ENCODE peak calls at places on chromosomes 12 and 14, in four cellular contexts. V, X, D and F are unnamed samples. For H3K9me3, the result is how much of the 10 kb centered on the place peaks cover.

GRCh38 chr12:6199531-6200265 is 502 bp upstream of the CD9 start:
- DNase-seq in D (no peak), X (peak), V (no peak), F (peak)

GRCh38 chr14:73237786-73238261 is 518 bp downstream of the PAPLN start:
- DNase-seq in V (no peak), X (no peak), D (no peak), F (no peak)

GRCh38 chr14:100297320-100298300 is 8.6 kb downstream of the SLC25A29 start:
- DNase-seq in V (peak), D (no peak), X (no peak), F (peak)

GRCh38 chr12:2297004-2297403 is 244.2 kb downstream of the CACNA1C start:
- DNase-seq in D (no peak), X (no peak), V (no peak), F (no peak)

GRCh38 chr12:20370001-20370381 is 1.7 kb downstream of the PDE3A start:
- DNase-seq in V (no peak), X (peak), D (no peak), F (no peak)

GRCh38 chr12:129776977-129777667 is 126.7 kb downstream of the TMEM132D start:
- DNase-seq in X (no peak), D (no peak), V (no peak), F (no peak)

GRCh38 chr14:103854017-103854808 is 6.8 kb upstream of the PPP1R13B start:
- DNase-seq in V (no peak), X (no peak), D (no peak), F (no peak)

GRCh38 chr14:100239200-100239839 is 376 bp downstream of the YY1 start:
- DNase-seq in V (no peak), X (peak), D (peak), F (peak)

GRCh38 chr12:54159140-54159539 is 29.6 kb downstream of the SMUG1 start:
- DNase-seq in D (no peak), X (peak), V (no peak), F (no peak)

DNA sequence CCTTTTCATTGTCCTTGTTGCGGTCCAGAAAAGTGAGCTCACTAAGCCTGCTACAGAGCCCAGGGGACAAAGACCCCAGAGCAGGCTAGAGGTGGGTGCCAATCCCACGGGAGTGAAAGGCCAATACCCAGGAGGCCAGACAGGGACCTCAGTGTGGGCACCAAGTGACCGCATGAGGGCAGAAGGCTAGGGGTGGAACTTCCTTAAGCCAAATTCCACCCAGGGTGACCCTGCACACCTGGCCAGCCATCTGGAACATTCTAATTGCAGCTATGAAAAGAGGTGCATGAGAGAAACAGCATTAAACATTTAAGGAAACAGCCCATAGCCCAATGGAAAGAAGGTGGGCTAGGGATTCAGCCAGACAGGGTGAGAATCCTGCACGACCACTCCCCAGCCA is 19.4 kb downstream of the GLTP start:
- DNase-seq in V (no peak), D (no peak), X (no peak), F (no peak)
- H3K9me3 ChIP-seq in V (under half), D (under half), X (under half), F (under half)

DNA sequence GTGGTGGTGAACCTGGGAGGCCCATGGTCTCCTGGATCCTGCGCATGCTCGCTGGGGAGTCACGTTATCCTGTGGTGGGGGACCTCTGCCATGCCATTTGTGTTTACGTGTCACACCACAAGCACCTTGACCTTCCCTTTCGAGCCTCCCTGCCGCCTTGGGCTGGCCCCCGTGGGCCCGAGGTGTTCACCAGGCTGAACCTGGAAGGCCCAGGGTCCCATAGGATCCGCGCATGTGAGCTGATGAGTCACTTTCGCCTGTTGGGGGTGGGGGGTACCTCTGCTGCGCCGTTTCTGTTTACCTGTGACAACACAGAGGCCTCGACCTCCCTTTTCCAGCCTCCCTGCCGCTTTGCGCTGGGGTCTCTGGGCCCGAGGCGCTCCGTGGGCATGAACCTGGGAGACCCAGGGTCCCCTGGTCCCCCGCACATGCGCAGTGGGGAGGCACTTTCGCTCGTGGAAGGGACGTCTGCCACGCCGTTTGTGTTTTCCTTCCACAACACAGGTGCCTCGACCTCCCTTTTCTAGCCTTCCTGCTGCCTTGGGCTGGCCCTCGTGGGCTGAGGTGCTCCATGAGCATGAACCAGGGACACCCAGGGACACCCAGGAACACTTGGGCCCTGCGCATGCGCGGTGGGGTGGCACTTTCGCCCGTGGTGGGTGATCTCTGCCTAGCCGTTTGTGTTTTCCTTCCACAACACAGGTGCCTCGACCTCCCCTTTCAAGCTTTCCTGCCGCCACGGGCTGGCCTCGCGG is 334.1 kb downstream of the ALG10 start:
- DNase-seq in D (no peak), V (no peak), X (no peak), F (no peak)
- H3K9me3 ChIP-seq in D (half or more), V (under half), X (under half), F (under half)

GRCh38 chr12:108196921-108197320 is 67.8 kb downstream of the WSCD2 start:
- DNase-seq in D (no peak), V (no peak), X (no peak), F (no peak)
- H3K9me3 ChIP-seq in D (under half), V (under half), X (under half), F (under half)

DNA sequence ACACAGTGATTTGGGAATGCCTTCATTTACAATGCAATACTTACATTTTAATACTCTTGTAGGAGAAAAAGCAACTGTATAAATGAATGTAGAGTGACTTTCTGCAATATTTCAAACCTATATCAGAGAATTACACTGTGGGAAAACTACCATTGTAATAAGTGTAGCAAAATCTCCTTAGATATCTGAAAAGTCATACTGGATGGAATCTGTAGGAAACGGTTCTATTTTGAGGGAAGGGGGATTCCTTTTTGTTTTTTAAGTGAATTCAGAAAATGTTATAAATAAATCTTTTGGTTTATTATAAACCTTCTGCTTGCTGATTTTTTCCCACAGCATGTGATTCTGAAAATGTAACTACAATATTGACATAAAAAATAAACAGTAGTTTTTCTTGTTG is 23.0 kb downstream of the ZNF891 start:
- DNase-seq in X (no peak), V (no peak), D (no peak), F (no peak)
- H3K9me3 ChIP-seq in X (half or more), V (half or more), D (half or more), F (half or more)

GRCh38 chr12:131013118-131013517 is 59.4 kb downstream of the ADGRD1 start:
- DNase-seq in V (no peak), D (no peak), X (no peak), F (no peak)
- H3K9me3 ChIP-seq in V (under half), D (under half), X (under half), F (under half)

DNA sequence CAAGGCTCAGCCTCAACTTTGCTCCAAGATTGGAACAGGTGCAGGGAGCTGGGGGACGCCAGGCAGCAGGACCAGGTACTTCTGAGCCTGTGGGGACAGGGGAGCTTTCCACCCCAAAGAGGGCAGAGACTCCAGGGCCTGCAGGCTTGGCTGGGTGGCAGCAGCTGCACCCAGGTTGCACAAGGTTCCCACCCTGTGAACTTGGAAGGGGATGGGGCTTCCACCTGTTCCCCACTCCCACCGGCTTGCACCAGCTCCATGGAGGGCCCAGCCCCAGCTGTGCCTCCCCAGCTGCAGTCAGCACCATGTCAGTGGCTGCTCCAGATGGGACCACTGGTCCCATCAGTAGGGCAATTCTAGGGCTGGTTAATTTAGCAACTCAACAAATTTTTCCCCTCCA is 114.0 kb upstream of the CDKN3 start:
- DNase-seq in X (no peak), D (no peak), V (no peak), F (no peak)
- H3K9me3 ChIP-seq in X (under half), D (under half), V (under half), F (under half)

DNA sequence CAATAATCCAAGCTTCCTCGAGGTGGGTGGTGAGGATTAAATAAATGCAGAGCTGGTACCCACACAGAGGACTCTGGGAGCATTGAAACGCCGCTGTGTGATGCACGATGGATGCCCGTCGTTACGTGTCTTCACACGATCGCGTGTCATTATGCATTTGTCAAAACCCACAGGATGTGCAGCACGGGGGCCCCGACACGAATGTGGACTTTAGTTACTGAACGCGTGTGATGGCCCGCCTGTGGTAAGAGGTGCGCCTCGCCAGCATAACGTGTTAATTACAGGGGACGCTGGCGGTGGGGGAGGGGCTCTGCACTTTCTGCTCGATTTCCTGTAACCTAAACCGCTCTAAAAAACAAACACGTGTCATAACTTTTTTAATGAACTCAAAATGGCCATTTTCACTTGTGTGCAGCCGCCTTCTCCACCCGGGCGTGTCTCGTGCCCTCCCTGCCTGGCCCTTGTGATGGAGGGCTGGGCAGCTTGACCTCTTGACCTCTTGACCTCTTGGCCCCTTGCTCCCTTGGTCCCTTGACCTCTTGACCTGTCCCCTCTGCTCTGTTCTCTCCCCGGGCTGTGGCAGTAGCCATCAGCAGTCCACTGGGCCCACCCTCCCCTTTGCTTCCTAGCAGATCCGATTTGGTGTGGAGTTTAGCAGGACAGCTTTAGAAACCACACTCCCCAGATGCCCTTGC is 33.7 kb upstream of the GALNT9 start:
- DNase-seq in V (no peak), D (no peak), X (no peak), F (no peak)
- H3K9me3 ChIP-seq in V (under half), D (under half), X (under half), F (under half)

GRCh38 chr12:76519538-76519937 is 40.0 kb downstream of the OSBPL8 start:
- DNase-seq in V (no peak), X (no peak), D (no peak), F (no peak)
- H3K9me3 ChIP-seq in V (under half), X (under half), D (under half), F (under half)